ENCODE peak calls at places on chromosomes 12 and 14, in seven cellular contexts. C is fibroblast of villous mesenchyme, F is MCF 10A, U is Peyer's patch, I is WTC11, A is brain microvascular endothelial cell, V is body of pancreas. L is an unnamed sample.

GRCh38 chr12:85627584-85627983 is 208.6 kb downstream of the RASSF9 start:
- DNase-seq in C (peak; percentile 44), F (peak; percentile 43), U (no peak), I (no peak), A (peak; percentile 20), V (no peak), L (peak; percentile 75)

GRCh38 chr14:30874999-30875787 is 834 bp downstream of the COCH start:
- DNase-seq in C (no peak), F (no peak), U (peak; percentile 48), I (peak; percentile 53), A (no peak), V (no peak), L (no peak)

GRCh38 chr12:121796855-121797751 is 3.6 kb upstream of the RHOF start:
- DNase-seq in C (peak; percentile 93), F (peak; percentile 86), U (peak; percentile 98), I (peak; percentile 87), A (peak; percentile 68), V (peak; percentile 97), L (peak; percentile 87)

GRCh38 chr14:23537351-23538048 is 14.1 kb downstream of the ZFHX2 start:
- DNase-seq in C (no peak), F (no peak), U (no peak), I (peak; percentile 83), A (no peak), V (no peak), L (no peak)

GRCh38 chr12:48192861-48193260 is 9.4 kb downstream of the CCDC184 start:
- DNase-seq in C (peak; percentile 57), F (no peak), U (no peak), I (no peak), A (no peak), V (no peak), L (no peak)

GRCh38 chr12:47828967-47829482 is 9.3 kb upstream of the HDAC7 start:
- DNase-seq in C (peak; percentile 82), F (peak; percentile 95), U (no peak), I (peak; percentile 58), A (no peak), V (peak; percentile 54), L (peak; percentile 73)

GRCh38 chr12:105204916-105205315 is 31.1 kb downstream of the APPL2 start:
- DNase-seq in C (no peak), F (no peak), U (no peak), I (no peak), A (peak; percentile 48), V (no peak), L (peak; percentile 78)

GRCh38 chr14:65482769-65483438 is 70.4 kb downstream of the FUT8 start:
- DNase-seq in C (no peak), F (no peak), U (no peak), I (no peak), A (no peak), V (no peak), L (peak; percentile 23)

GRCh38 chr14:68248481-68249255 is 429.1 kb downstream of the RAD51B start:
- DNase-seq in C (peak; percentile 83), F (peak; percentile 60), U (no peak), I (no peak), A (no peak), V (peak; percentile 19), L (peak; percentile 95)

GRCh38 chr12:116153983-116154382 is 123.5 kb downstream of the MED13L start:
- DNase-seq in C (no peak), F (no peak), U (no peak), I (no peak), A (no peak), V (no peak), L (no peak)

GRCh38 chr12:94092516-94093241 is 55.7 kb upstream of the PLXNC1 start:
- DNase-seq in C (peak; percentile 86), F (peak; percentile 95), U (no peak), I (no peak), A (peak; percentile 36), V (no peak), L (peak; percentile 99)

GRCh38 chr12:26125451-26126339 is 858 bp upstream of the BHLHE41 start:
- DNase-seq in C (peak; percentile 66), F (peak; percentile 89), U (peak; percentile 88), I (peak; percentile 69), A (peak; percentile 72), V (peak; percentile 84), L (peak; percentile 63)

GRCh38 chr12:50394469-50395029 is 1.9 kb downstream of the FAM186A start:
- DNase-seq in C (no peak), F (no peak), U (no peak), I (no peak), A (no peak), V (no peak), L (no peak)

GRCh38 chr12:32270818-32271710 is 128.3 kb upstream of the FGD4 start:
- DNase-seq in C (peak; percentile 63), F (no peak), U (no peak), I (no peak), A (peak; percentile 42), V (no peak), L (peak; percentile 54)

DNA sequence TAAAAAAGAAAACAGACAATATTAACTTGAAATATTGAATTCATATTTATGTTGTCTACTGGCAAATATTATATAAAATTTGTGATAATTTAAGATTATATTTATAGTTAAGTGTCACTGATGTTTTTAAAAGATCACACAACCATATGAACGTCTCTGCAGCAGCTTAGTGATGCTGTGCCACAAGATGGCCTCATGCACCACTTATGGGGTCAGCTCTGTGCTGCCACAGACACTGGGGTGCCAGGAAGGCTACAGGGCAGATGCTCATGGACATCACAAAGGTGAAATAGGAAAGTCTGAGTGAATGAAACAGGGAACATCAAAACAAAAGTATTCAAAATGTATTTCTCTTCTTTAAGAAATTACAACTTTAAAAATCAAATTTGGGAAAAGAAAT is 13.1 kb downstream of the ATXN3 start:
- DNase-seq in C (no peak), F (no peak), U (no peak), I (no peak), A (no peak), V (no peak), L (no peak)
- TF ChIP-seq CTCF in C (peak; percentile 20), F (no peak), U (no peak), I (no peak), A (peak; percentile 30), V (no peak), L (no peak)

DNA sequence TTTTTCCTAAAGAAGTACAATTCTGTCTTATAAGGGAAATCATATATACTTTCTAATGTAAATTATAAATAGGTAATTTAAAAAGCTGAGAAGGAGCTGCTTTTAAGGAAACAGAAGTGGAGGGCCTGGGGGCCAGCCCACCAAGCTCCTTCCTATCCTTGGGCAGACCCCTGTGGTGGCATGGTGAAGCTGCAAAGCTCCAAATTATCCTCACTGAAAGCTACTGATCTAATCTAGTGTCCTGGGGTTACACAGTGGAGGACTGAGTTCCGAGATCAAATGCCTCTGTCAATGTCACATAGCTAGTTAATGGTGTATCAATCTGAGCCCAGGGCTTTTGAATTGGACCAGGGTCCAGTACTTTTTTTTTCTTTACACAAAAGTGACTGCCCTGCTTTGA is 355.4 kb downstream of the CEP128 start:
- DNase-seq in C (no peak), F (no peak), U (no peak), I (no peak), A (no peak), V (no peak), L (no peak)
- TF ChIP-seq CTCF in C (peak; percentile 4), F (no peak), U (no peak), I (no peak), A (no peak), V (no peak), L (no peak)

GRCh38 chr12:119156401-119156800 is 22.3 kb upstream of the HSPB8 start:
- DNase-seq in C (no peak), F (no peak), U (no peak), I (peak; percentile 86), A (no peak), V (no peak), L (no peak)
- TF ChIP-seq CTCF in C (no peak), F (no peak), U (no peak), I (peak; percentile 19), A (peak; percentile 18), V (no peak), L (peak; percentile 20)

GRCh38 chr12:101826766-101827368 is 3.9 kb downstream of the GNPTAB start:
- DNase-seq in C (peak; percentile 8), F (no peak), U (no peak), I (no peak), A (no peak), V (no peak), L (no peak)

GRCh38 chr12:101823039-101823438 is 7.7 kb downstream of the GNPTAB start:
- DNase-seq in C (no peak), F (no peak), U (no peak), I (no peak), A (no peak), V (no peak), L (no peak)

GRCh38 chr12:101819467-101819866 is 11.3 kb downstream of the GNPTAB start:
- DNase-seq in C (no peak), F (no peak), U (no peak), I (no peak), A (no peak), V (no peak), L (no peak)

GRCh38 chr12:101824831-101825230 is 5.9 kb downstream of the GNPTAB start:
- DNase-seq in C (peak; percentile 33), F (no peak), U (no peak), I (no peak), A (no peak), V (no peak), L (no peak)

DNA sequence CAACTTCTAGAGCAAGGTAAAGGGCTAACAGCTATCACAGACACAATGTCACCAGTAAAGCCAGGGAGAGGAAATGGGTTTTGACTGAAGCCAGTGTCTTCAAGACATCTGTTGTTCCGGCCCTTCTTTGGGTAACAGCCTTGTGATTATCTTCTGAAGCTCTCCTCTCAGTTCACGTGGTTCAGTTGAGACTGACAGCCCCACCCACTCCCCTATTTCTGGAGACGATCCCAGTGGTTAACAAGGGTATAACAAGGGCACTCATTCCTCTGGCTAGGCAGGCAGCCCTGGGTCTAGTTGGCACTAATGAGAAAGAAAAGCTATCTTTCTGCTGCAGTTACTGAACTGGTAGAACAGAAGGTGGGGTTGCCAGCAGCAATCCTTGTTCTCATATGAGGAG is 6.9 kb downstream of the GNPTAB start:
- DNase-seq in C (peak; percentile 21), F (peak; percentile 65), U (no peak), I (peak; percentile 54), A (peak; percentile 7), V (no peak), L (peak; percentile 14)
- TF ChIP-seq CTCF in C (peak; percentile 16), F (no peak), U (peak; percentile 32), I (no peak), A (peak; percentile 46), V (peak; percentile 25), L (peak; percentile 28)

GRCh38 chr12:72330784-72331183 is 58.6 kb downstream of the TRHDE start:
- DNase-seq in C (no peak), F (no peak), U (no peak), I (no peak), A (no peak), V (no peak), L (no peak)

GRCh38 chr12:72330291-72330690 is 58.1 kb downstream of the TRHDE start:
- DNase-seq in C (peak; percentile 48), F (no peak), U (no peak), I (peak; percentile 21), A (peak; percentile 14), V (no peak), L (no peak)
- TF ChIP-seq CTCF in C (no peak), F (no peak), U (no peak), I (no peak), A (no peak), V (no peak), L (no peak)

GRCh38 chr12:120534703-120535655 is 823 bp downstream of the RNF10 start:
- DNase-seq in C (peak; percentile 84), F (peak; percentile 80), U (peak; percentile 73), I (peak; percentile 64), A (peak; percentile 77), V (peak; percentile 50), L (peak; percentile 80)
- TF ChIP-seq CTCF in C (no peak), F (no peak), U (no peak), I (no peak), A (peak; percentile 16), V (no peak), L (no peak)